ENCODE peak calls at places on chromosomes 7 and 10, in four cellular contexts. C is left ventricle myocardium inferior; D is heart left ventricle; G is CD4-positive, alpha-beta T cell. T is an unnamed sample.

GRCh38 chr10:6840766-6841165 is 260.7 kb upstream of the PRKCQ start:
- DNase-seq in C (no peak), D (no peak), G (no peak), T (no peak)

GRCh38 chr7:115779561-115779960 is 251.0 kb downstream of the TFEC start:
- DNase-seq in C (no peak), D (no peak), G (no peak), T (no peak)

GRCh38 chr7:73901823-73902597 is 41.1 kb downstream of the TMEM270 start:
- DNase-seq in C (no peak), D (peak), G (no peak), T (no peak)

GRCh38 chr7:28520074-28521015 is 108.0 kb downstream of the CREB5 start:
- DNase-seq in C (no peak), D (no peak), G (no peak), T (no peak)

GRCh38 chr7:83020171-83020570 is 142.5 kb downstream of the PCLO start:
- DNase-seq in C (no peak), D (no peak), G (no peak), T (no peak)

GRCh38 chr7:64945481-64945756 is 42.3 kb downstream of the ZNF273 start:
- DNase-seq in C (no peak), D (no peak), G (no peak), T (no peak)

GRCh38 chr7:158829021-158829341 is 328 bp downstream of the ESYT2 start:
- DNase-seq in C (no peak), D (peak), G (peak), T (no peak)

GRCh38 chr10:131213651-131214505 is 97.6 kb downstream of the TCERG1L start:
- DNase-seq in C (no peak), D (no peak), G (no peak), T (no peak)

GRCh38 chr10:47099445-47099844 is 188.2 kb downstream of the PTPN20 start:
- DNase-seq in C (no peak), D (no peak), G (no peak), T (no peak)

GRCh38 chr10:79071535-79071923 is 2.8 kb downstream of the ZMIZ1 start:
- DNase-seq in C (no peak), D (no peak), G (no peak), T (no peak)

GRCh38 chr10:13291821-13292773 is 7.8 kb downstream of the PHYH start:
- DNase-seq in C (no peak), D (no peak), G (no peak), T (no peak)

GRCh38 chr10:71703577-71703976 is 16.0 kb downstream of the C10orf105 start:
- DNase-seq in C (no peak), D (no peak), G (no peak), T (no peak)

GRCh38 chr10:71705582-71705981 is 14.0 kb downstream of the C10orf105 start:
- DNase-seq in C (no peak), D (no peak), G (no peak), T (no peak)

GRCh38 chr10:71706216-71707121 is 13.1 kb downstream of the C10orf105 start:
- DNase-seq in C (no peak), D (no peak), G (no peak), T (no peak)

GRCh38 chr10:71707240-71707789 is 12.3 kb downstream of the C10orf105 start:
- DNase-seq in C (no peak), D (no peak), G (no peak), T (no peak)

DNA sequence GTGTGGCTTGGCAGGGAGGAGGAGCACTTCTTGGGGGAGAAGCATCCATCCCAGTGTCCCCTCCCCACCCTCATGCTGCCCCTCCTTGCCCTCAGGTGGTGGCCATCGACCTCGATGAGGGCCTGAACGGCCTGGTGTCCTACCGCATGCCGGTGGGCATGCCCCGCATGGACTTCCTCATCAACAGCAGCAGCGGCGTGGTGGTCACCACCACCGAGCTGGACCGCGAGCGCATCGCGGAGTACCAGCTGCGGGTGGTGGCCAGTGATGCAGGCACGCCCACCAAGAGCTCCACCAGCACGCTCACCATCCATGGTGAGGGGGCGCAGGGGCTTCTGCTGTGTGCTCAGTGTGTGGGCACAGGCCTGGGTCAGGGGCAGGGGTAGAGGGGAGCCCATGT is 14.8 kb downstream of the C10orf105 start:
- DNase-seq in C (no peak), D (no peak), G (no peak), T (no peak)
- H3K27ac ChIP-seq in C (no peak), D (no peak), G (no peak), T (no peak)

DNA sequence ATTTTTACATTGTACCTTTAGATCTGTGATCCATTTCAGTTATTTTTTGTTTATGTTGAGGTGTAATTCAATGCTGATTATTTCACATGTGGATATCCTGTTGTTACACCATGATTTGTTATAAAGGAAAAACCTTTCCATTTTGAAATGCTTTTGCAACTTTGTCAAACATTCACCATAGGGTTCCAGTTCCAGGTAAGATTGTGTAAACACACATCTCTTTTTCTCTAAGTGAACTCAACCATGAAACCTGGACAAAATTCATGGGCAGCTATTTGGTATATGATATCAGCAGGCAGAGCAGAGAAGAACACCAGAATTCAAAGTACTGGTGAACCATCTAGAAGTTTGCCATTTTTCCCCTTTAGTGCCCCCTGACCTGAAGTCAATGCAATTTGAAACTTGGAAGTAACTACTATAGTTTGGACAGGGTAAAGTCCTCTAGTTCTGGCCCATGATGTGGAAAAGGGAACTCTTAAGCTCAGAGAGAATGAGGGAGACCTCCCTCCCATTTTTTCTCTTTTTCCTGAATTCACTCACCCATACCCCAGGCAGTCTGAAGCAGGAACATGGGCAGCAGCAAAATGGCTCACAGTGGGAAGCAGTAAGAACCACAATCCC is 446.1 kb downstream of the ATRNL1 start:
- DNase-seq in C (no peak), D (no peak), G (no peak), T (no peak)
- TF ChIP-seq CTCF in C (no peak), D (no peak), G (no peak), T (no peak)

DNA sequence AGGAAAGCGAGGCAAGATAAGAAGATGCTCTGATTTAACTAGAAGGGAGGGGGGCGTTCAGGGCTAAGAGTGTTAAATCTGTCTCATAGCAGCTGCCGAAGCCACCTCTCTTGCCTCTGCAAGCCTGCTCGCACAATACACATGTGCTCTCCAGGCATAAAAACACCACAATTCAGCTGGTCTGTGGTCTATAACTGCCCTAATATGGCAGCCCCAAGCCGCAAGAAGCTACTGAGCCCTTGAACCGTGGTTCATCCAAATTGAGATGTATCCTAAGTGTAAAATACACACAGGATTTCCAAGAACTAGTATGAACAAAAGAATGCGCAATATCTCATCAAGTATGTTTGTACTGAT is 70.7 kb upstream of the FGFR2 start:
- DNase-seq in C (no peak), D (no peak), G (no peak), T (no peak)
- H3K27ac ChIP-seq in C (peak), D (no peak), G (no peak), T (peak)

GRCh38 chr10:22259280-22259679 is 41.5 kb upstream of the EBLN1 start:
- DNase-seq in C (no peak), D (no peak), G (no peak), T (no peak)
- TF ChIP-seq CTCF in C (no peak), D (no peak), G (no peak), T (no peak)

GRCh38 chr7:105830405-105831218 is 45.8 kb downstream of the ATXN7L1 start:
- DNase-seq in C (no peak), D (no peak), G (no peak), T (no peak)
- H3K27ac ChIP-seq in C (no peak), D (no peak), G (no peak), T (peak)

GRCh38 chr10:33010132-33011037 is 52.4 kb upstream of the ITGB1 start:
- DNase-seq in C (no peak), D (no peak), G (no peak), T (no peak)
- TF ChIP-seq CTCF in C (peak), D (peak), G (no peak), T (peak)

GRCh38 chr7:5687936-5688673 is 93.4 kb downstream of the RNF216 start:
- DNase-seq in C (no peak), D (no peak), G (no peak), T (no peak)
- H3K27ac ChIP-seq in C (peak), D (peak), G (peak), T (peak)

GRCh38 chr10:21523557-21524008 is 1.9 kb downstream of the SKIDA1 start:
- DNase-seq in C (no peak), D (no peak), G (no peak), T (no peak)

GRCh38 chr10:21524526-21525366 is 736 bp downstream of the SKIDA1 start:
- DNase-seq in C (no peak), D (no peak), G (no peak), T (no peak)

GRCh38 chr10:21524131-21524525 is 1.4 kb downstream of the SKIDA1 start:
- DNase-seq in C (no peak), D (no peak), G (no peak), T (no peak)

GRCh38 chr10:21521910-21522533 is 3.5 kb downstream of the SKIDA1 start:
- DNase-seq in C (no peak), D (no peak), G (no peak), T (no peak)

DNA sequence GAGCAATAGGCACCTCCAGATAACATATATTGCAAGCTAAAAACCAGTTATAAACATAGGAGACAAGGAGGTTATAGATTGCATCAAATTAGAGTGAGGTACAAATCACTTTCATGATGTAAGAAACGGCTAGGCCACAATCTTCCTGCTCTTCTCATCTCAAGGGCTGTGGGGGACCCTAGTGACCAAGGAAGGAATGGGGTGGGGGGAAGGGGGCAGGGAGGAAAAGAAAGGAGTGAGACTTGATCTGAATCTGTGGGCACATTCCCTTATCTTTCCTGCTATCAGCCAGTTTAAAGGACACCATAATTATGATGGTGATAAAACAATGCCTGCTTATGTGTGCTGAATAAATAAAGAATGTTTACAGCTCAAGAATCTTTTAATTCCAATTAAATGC is 2.5 kb downstream of the SKIDA1 start:
- DNase-seq in C (no peak), D (no peak), G (no peak), T (no peak)
- TF ChIP-seq CTCF in C (no peak), D (no peak), G (no peak), T (no peak)

DNA sequence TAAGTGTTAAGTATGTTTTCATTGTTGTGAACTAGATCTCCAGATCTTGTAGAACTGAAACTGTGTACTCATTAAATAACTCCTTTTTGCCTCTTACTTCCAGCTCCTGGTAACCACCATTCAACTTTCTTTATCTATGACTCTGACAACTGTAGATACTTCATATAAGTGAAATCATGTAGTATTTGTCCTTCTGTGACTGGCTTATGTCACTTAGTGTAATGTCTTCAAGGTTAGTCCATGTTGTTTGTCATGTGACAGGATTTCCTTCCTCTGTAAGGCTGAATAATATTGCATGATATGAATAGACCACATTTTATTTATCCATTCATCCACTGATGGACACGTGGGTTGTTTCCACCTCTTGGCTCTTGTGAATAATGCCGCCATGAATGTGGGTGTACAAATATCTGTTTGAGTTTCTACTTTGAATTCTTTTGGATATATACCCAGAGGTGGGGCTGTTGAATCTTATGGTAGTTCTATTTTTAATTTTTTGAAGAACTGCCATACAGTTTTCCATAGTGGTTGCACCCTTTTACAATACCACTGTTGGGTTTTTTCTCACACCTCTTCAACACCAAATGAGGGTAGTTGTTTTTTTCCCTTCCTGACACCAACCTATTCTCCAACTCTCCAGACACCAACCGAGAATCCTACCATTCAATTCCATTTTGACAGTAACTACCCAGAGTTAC is 10.7 kb upstream of the FMC1 start:
- DNase-seq in C (no peak), D (no peak), G (no peak), T (no peak)
- H3K27ac ChIP-seq in C (no peak), D (no peak), G (no peak), T (no peak)

T was measured in transverse colon.